ENCODE peak calls at places on chromosomes 7 and 10, in eight cellular contexts. One of them, this sample, is unnamed.

GRCh38 chr10:71355886-71356285 is 36.8 kb downstream of the SLC29A3 start:
- DNase-seq in AG04450: no peak
- DNase-seq in foreskin fibroblast: no peak
- DNase-seq in NB4: no peak
- DNase-seq in cardiac muscle cell: no peak
- DNase-seq in CD8-positive, alpha-beta T cell: no peak
- DNase-seq in left ventricle myocardium inferior: no peak
- DNase-seq in H54: no peak
- DNase-seq in this sample: no peak

GRCh38 chr7:151087247-151088018 is 1.2 kb downstream of the AGAP3 start:
- DNase-seq in left ventricle myocardium inferior: peak
- DNase-seq in AG04450: no peak
- DNase-seq in CD8-positive, alpha-beta T cell: peak
- DNase-seq in H54: peak
- DNase-seq in cardiac muscle cell: peak
- DNase-seq in foreskin fibroblast: peak
- DNase-seq in NB4: peak
- DNase-seq in this sample: peak

GRCh38 chr7:71566991-71567390 is 435.0 kb downstream of the GALNT17 start:
- DNase-seq in left ventricle myocardium inferior: no peak
- DNase-seq in NB4: no peak
- DNase-seq in H54: no peak
- DNase-seq in cardiac muscle cell: no peak
- DNase-seq in AG04450: no peak
- DNase-seq in foreskin fibroblast: no peak
- DNase-seq in CD8-positive, alpha-beta T cell: no peak
- DNase-seq in this sample: no peak

GRCh38 chr7:31413735-31414134 is 73.2 kb upstream of the NEUROD6 start:
- DNase-seq in left ventricle myocardium inferior: no peak
- DNase-seq in H54: no peak
- DNase-seq in cardiac muscle cell: no peak
- DNase-seq in NB4: no peak
- DNase-seq in foreskin fibroblast: no peak
- DNase-seq in AG04450: no peak
- DNase-seq in CD8-positive, alpha-beta T cell: no peak
- DNase-seq in this sample: no peak

GRCh38 chr10:100341953-100342626 is 4.9 kb upstream of the SCD start:
- DNase-seq in AG04450: no peak
- DNase-seq in NB4: peak
- DNase-seq in cardiac muscle cell: peak
- DNase-seq in H54: peak
- DNase-seq in CD8-positive, alpha-beta T cell: peak
- DNase-seq in left ventricle myocardium inferior: no peak
- DNase-seq in foreskin fibroblast: peak
- DNase-seq in this sample: peak

GRCh38 chr10:19659920-19660655 is 156.1 kb upstream of the PLXDC2 start:
- DNase-seq in NB4: no peak
- DNase-seq in cardiac muscle cell: no peak
- DNase-seq in AG04450: no peak
- DNase-seq in CD8-positive, alpha-beta T cell: no peak
- DNase-seq in H54: no peak
- DNase-seq in foreskin fibroblast: no peak
- DNase-seq in left ventricle myocardium inferior: no peak
- DNase-seq in this sample: no peak

GRCh38 chr7:21028186-21028989 is 241.7 kb upstream of the SP8 start:
- DNase-seq in H54: no peak
- DNase-seq in foreskin fibroblast: no peak
- DNase-seq in CD8-positive, alpha-beta T cell: no peak
- DNase-seq in NB4: peak
- DNase-seq in AG04450: no peak
- DNase-seq in left ventricle myocardium inferior: no peak
- DNase-seq in cardiac muscle cell: no peak
- DNase-seq in this sample: no peak

GRCh38 chr10:58212622-58213021 is 55.1 kb downstream of the IPMK start:
- DNase-seq in cardiac muscle cell: no peak
- DNase-seq in CD8-positive, alpha-beta T cell: no peak
- DNase-seq in left ventricle myocardium inferior: no peak
- DNase-seq in foreskin fibroblast: no peak
- DNase-seq in H54: no peak
- DNase-seq in NB4: no peak
- DNase-seq in AG04450: no peak
- DNase-seq in this sample: no peak

GRCh38 chr10:79930267-79930666 is 18.6 kb downstream of the SFTPD start:
- DNase-seq in cardiac muscle cell: no peak
- DNase-seq in NB4: no peak
- DNase-seq in left ventricle myocardium inferior: no peak
- DNase-seq in CD8-positive, alpha-beta T cell: no peak
- DNase-seq in AG04450: no peak
- DNase-seq in foreskin fibroblast: no peak
- DNase-seq in H54: no peak
- DNase-seq in this sample: no peak

GRCh38 chr7:151175047-151175792 is 7.7 kb upstream of the GBX1 start:
- DNase-seq in left ventricle myocardium inferior: no peak
- DNase-seq in CD8-positive, alpha-beta T cell: no peak
- DNase-seq in AG04450: no peak
- DNase-seq in NB4: no peak
- DNase-seq in foreskin fibroblast: no peak
- DNase-seq in H54: no peak
- DNase-seq in cardiac muscle cell: no peak
- DNase-seq in this sample: no peak

GRCh38 chr10:86653379-86653778 is 968 bp upstream of the OPN4 start:
- DNase-seq in left ventricle myocardium inferior: no peak
- DNase-seq in cardiac muscle cell: no peak
- DNase-seq in foreskin fibroblast: no peak
- DNase-seq in CD8-positive, alpha-beta T cell: no peak
- DNase-seq in H54: no peak
- DNase-seq in NB4: no peak
- DNase-seq in AG04450: no peak
- DNase-seq in this sample: no peak

GRCh38 chr7:99142727-99143521 is 984 bp downstream of the SMURF1 start:
- DNase-seq in foreskin fibroblast: peak
- DNase-seq in left ventricle myocardium inferior: peak
- DNase-seq in NB4: peak
- DNase-seq in cardiac muscle cell: peak
- DNase-seq in H54: peak
- DNase-seq in CD8-positive, alpha-beta T cell: peak
- DNase-seq in AG04450: peak
- DNase-seq in this sample: peak

GRCh38 chr10:116665541-116666125 is 44.9 kb downstream of the PNLIPRP2 start:
- DNase-seq in CD8-positive, alpha-beta T cell: no peak
- DNase-seq in foreskin fibroblast: no peak
- DNase-seq in AG04450: no peak
- DNase-seq in left ventricle myocardium inferior: peak
- DNase-seq in H54: no peak
- DNase-seq in NB4: no peak
- DNase-seq in cardiac muscle cell: peak
- DNase-seq in this sample: no peak

GRCh38 chr10:106908225-106908624 is 256.3 kb downstream of the SORCS1 start:
- DNase-seq in AG04450: no peak
- DNase-seq in foreskin fibroblast: no peak
- DNase-seq in NB4: no peak
- DNase-seq in CD8-positive, alpha-beta T cell: no peak
- DNase-seq in left ventricle myocardium inferior: no peak
- DNase-seq in cardiac muscle cell: no peak
- DNase-seq in H54: no peak
- DNase-seq in this sample: no peak

GRCh38 chr7:151490706-151491105 is 29.0 kb downstream of the RHEB start:
- DNase-seq in left ventricle myocardium inferior: no peak
- DNase-seq in cardiac muscle cell: no peak
- DNase-seq in NB4: no peak
- DNase-seq in foreskin fibroblast: no peak
- DNase-seq in H54: no peak
- DNase-seq in CD8-positive, alpha-beta T cell: no peak
- DNase-seq in AG04450: no peak
- DNase-seq in this sample: no peak

GRCh38 chr10:73601486-73601921 is 10.4 kb upstream of the USP54 start:
- DNase-seq in left ventricle myocardium inferior: no peak
- DNase-seq in NB4: no peak
- DNase-seq in cardiac muscle cell: peak
- DNase-seq in AG04450: no peak
- DNase-seq in CD8-positive, alpha-beta T cell: no peak
- DNase-seq in foreskin fibroblast: no peak
- DNase-seq in H54: no peak
- DNase-seq in this sample: no peak

GRCh38 chr10:126969310-126969709 is 64.1 kb downstream of the DOCK1 start:
- DNase-seq in cardiac muscle cell: no peak
- DNase-seq in foreskin fibroblast: no peak
- DNase-seq in H54: no peak
- DNase-seq in left ventricle myocardium inferior: no peak
- DNase-seq in NB4: no peak
- DNase-seq in AG04450: no peak
- DNase-seq in CD8-positive, alpha-beta T cell: no peak
- DNase-seq in this sample: no peak

GRCh38 chr10:110433740-110434139 is 64.0 kb upstream of the DUSP5 start:
- DNase-seq in H54: no peak
- DNase-seq in cardiac muscle cell: no peak
- DNase-seq in left ventricle myocardium inferior: no peak
- DNase-seq in AG04450: no peak
- DNase-seq in CD8-positive, alpha-beta T cell: no peak
- DNase-seq in NB4: no peak
- DNase-seq in foreskin fibroblast: no peak
- DNase-seq in this sample: no peak

GRCh38 chr10:22824984-22825383 is 102.9 kb upstream of the ARMC3 start:
- DNase-seq in CD8-positive, alpha-beta T cell: no peak
- DNase-seq in left ventricle myocardium inferior: no peak
- DNase-seq in AG04450: no peak
- DNase-seq in H54: peak
- DNase-seq in NB4: no peak
- DNase-seq in foreskin fibroblast: peak
- DNase-seq in cardiac muscle cell: no peak
- DNase-seq in this sample: no peak

GRCh38 chr7:150314639-150315239 is 8.4 kb upstream of the LRRC61 start:
- DNase-seq in left ventricle myocardium inferior: no peak
- DNase-seq in AG04450: no peak
- DNase-seq in cardiac muscle cell: no peak
- DNase-seq in NB4: no peak
- DNase-seq in CD8-positive, alpha-beta T cell: no peak
- DNase-seq in H54: no peak
- DNase-seq in foreskin fibroblast: no peak
- DNase-seq in this sample: no peak

GRCh38 chr7:84904561-84904960 is 282.3 kb downstream of the SEMA3D start:
- DNase-seq in cardiac muscle cell: no peak
- DNase-seq in NB4: no peak
- DNase-seq in left ventricle myocardium inferior: no peak
- DNase-seq in AG04450: no peak
- DNase-seq in foreskin fibroblast: no peak
- DNase-seq in H54: no peak
- DNase-seq in CD8-positive, alpha-beta T cell: no peak
- DNase-seq in this sample: no peak

GRCh38 chr7:75017832-75018231 is 53.3 kb downstream of the CASTOR2 start:
- DNase-seq in H54: no peak
- DNase-seq in cardiac muscle cell: no peak
- DNase-seq in left ventricle myocardium inferior: no peak
- DNase-seq in foreskin fibroblast: no peak
- DNase-seq in NB4: no peak
- DNase-seq in AG04450: no peak
- DNase-seq in CD8-positive, alpha-beta T cell: no peak
- DNase-seq in this sample: no peak

GRCh38 chr7:106062521-106062931 is 49.6 kb downstream of the SYPL1 start:
- DNase-seq in CD8-positive, alpha-beta T cell: no peak
- DNase-seq in foreskin fibroblast: no peak
- DNase-seq in H54: no peak
- DNase-seq in cardiac muscle cell: no peak
- DNase-seq in NB4: no peak
- DNase-seq in AG04450: no peak
- DNase-seq in left ventricle myocardium inferior: no peak
- DNase-seq in this sample: no peak